ENCODE peak calls at places on chromosomes 7 and 10, in ten cellular contexts. X is HS-27A; O is T-helper 1 cell; A is stimulated activated CD4-positive, alpha-beta T cell treated with anti-CD3 and anti-CD28 coated beads, TNF-alpha, amount 100 ng/mL, for 1 hour; E is B cell; F is RWPE1; M is ELR; W is Ammon's horn; B is LoVo; I is fibroblast of mammary gland. U is an unnamed sample.

GRCh38 chr7:144824360-144824759 is 11.5 kb downstream of the TPK1 start:
- DNase-seq in A (no peak), F (peak), I (peak), W (no peak), O (no peak), X (no peak), E (no peak), B (peak), M (peak), U (no peak)

GRCh38 chr10:51879238-51879637 is 179.8 kb upstream of the CSTF2T start:
- DNase-seq in A (no peak), O (no peak), X (peak), E (no peak), W (no peak), M (peak), I (peak), B (peak), F (peak), U (no peak)

GRCh38 chr10:32377458-32378370 is 30.8 kb upstream of the EPC1 start:
- DNase-seq in B (peak), E (no peak), W (peak), A (no peak), M (peak), I (peak), O (no peak), F (peak), X (no peak), U (no peak)

GRCh38 chr10:45672201-45673073 is at the start of gene ZFAND4:
- DNase-seq in M (peak), E (peak), I (peak), B (peak), F (peak), O (peak), W (peak), A (peak), X (no peak), U (peak)

GRCh38 chr10:62594093-62594520 is 210.4 kb upstream of the ADO start:
- DNase-seq in M (peak), B (peak), W (peak), F (peak), E (peak), A (no peak), X (no peak), O (peak), I (peak), U (peak)

GRCh38 chr7:31782411-31782991 is 95.5 kb downstream of the PPP1R17 start:
- DNase-seq in B (peak), F (peak), E (no peak), A (no peak), M (peak), O (no peak), X (peak), I (peak), W (peak), U (peak)

GRCh38 chr10:6564367-6564766 is 15.7 kb downstream of the PRKCQ start:
- DNase-seq in A (no peak), O (no peak), I (no peak), M (no peak), E (no peak), W (no peak), B (no peak), X (no peak), F (no peak), U (no peak)

GRCh38 chr10:93277360-93277759 is 203.7 kb downstream of the CYP26A1 start:
- DNase-seq in M (no peak), I (no peak), B (no peak), F (no peak), W (no peak), E (no peak), O (no peak), X (no peak), A (no peak), U (no peak)

GRCh38 chr7:158730383-158731055 is 25.9 kb upstream of the NCAPG2 start:
- DNase-seq in W (no peak), O (no peak), I (no peak), X (no peak), E (no peak), M (no peak), F (no peak), A (no peak), B (no peak), U (no peak)

GRCh38 chr7:122886357-122887081 is at the start of gene CADPS2:
- DNase-seq in M (peak), W (peak), I (peak), X (no peak), A (no peak), E (peak), O (no peak), F (peak), B (peak), U (peak)

GRCh38 chr10:128440513-128441160 is 314.4 kb upstream of the MKI67 start:
- DNase-seq in W (no peak), M (no peak), X (no peak), E (no peak), I (no peak), F (no peak), B (no peak), O (no peak), A (no peak), U (no peak)

GRCh38 chr10:76036962-76037361 is 605.5 kb downstream of the LRMDA start:
- DNase-seq in E (no peak), W (no peak), O (no peak), F (no peak), I (no peak), A (no peak), X (no peak), B (peak), M (no peak), U (no peak)

GRCh38 chr7:158722574-158723237 is 18.1 kb upstream of the NCAPG2 start:
- DNase-seq in I (no peak), M (no peak), F (no peak), X (no peak), O (no peak), A (no peak), B (no peak), W (no peak), E (no peak), U (no peak)

GRCh38 chr10:31143331-31143935 is 111.8 kb upstream of the ZNF438 start:
- DNase-seq in A (no peak), M (no peak), X (no peak), B (no peak), F (no peak), E (no peak), O (no peak), W (peak), I (no peak), U (no peak)

GRCh38 chr10:921471-922414 is 9.8 kb downstream of the LARP4B start:
- DNase-seq in F (peak), W (no peak), I (peak), E (no peak), B (no peak), M (peak), A (no peak), X (peak), O (no peak), U (no peak)

GRCh38 chr10:13173619-13174018 is 12.3 kb downstream of the MCM10 start:
- DNase-seq in F (no peak), B (no peak), X (no peak), M (no peak), A (no peak), O (no peak), W (no peak), E (no peak), I (no peak), U (no peak)

GRCh38 chr7:106613861-106614560 is 46.9 kb downstream of the CCDC71L start:
- DNase-seq in O (no peak), W (no peak), X (peak), B (no peak), F (no peak), M (peak), I (peak), A (no peak), E (no peak), U (no peak)

GRCh38 chr10:3876563-3876962 is 91.6 kb upstream of the KLF6 start:
- DNase-seq in M (peak), X (no peak), W (no peak), O (no peak), B (no peak), F (no peak), A (no peak), E (no peak), I (peak), U (no peak)

GRCh38 chr7:38751416-38751815 is 120.2 kb upstream of the AMPH start:
- DNase-seq in A (no peak), O (no peak), X (no peak), W (no peak), I (peak), E (no peak), B (no peak), M (peak), F (no peak), U (no peak)

GRCh38 chr10:8981277-8981676 is 926.8 kb downstream of the GATA3 start:
- DNase-seq in I (no peak), A (no peak), M (no peak), F (no peak), B (no peak), E (no peak), O (no peak), W (no peak), X (no peak), U (no peak)

GRCh38 chr10:7507887-7508726 is 97.3 kb upstream of the SFMBT2 start:
- DNase-seq in O (no peak), M (no peak), B (no peak), F (no peak), E (peak), W (no peak), A (no peak), X (no peak), I (no peak), U (no peak)

GRCh38 chr10:11663763-11664555 is 52.5 kb upstream of the USP6NL start:
- DNase-seq in E (peak), I (no peak), F (no peak), O (no peak), A (no peak), W (no peak), X (no peak), M (no peak), B (no peak), U (no peak)

GRCh38 chr10:132508497-132509443 is 28.8 kb upstream of the INPP5A start:
- DNase-seq in A (no peak), M (peak), B (no peak), E (peak), I (no peak), W (no peak), X (no peak), O (no peak), F (no peak), U (no peak)

GRCh38 chr10:48237856-48238250 is 36.6 kb downstream of the FRMPD2 start:
- DNase-seq in I (no peak), W (no peak), O (no peak), A (no peak), X (no peak), E (no peak), F (no peak), B (no peak), M (no peak), U (no peak)

GRCh38 chr7:43891069-43891955 is 15.1 kb downstream of the URGCP start:
- DNase-seq in F (no peak), W (no peak), E (no peak), M (no peak), B (no peak), I (no peak), X (no peak), A (no peak), O (no peak), U (no peak)

GRCh38 chr7:96311967-96312366 is 9.9 kb downstream of the SLC25A13 start:
- DNase-seq in A (no peak), F (no peak), X (no peak), M (no peak), O (no peak), E (no peak), I (peak), W (peak), B (no peak), U (no peak)

GRCh38 chr7:78635394-78635793 is 818.1 kb downstream of the MAGI2 start:
- DNase-seq in B (no peak), A (no peak), X (no peak), W (no peak), O (no peak), I (peak), M (no peak), E (no peak), F (no peak), U (no peak)

GRCh38 chr10:84344560-84344959 is 16.2 kb downstream of the CCSER2 start:
- DNase-seq in A (no peak), O (no peak), W (no peak), F (no peak), M (no peak), X (no peak), I (no peak), E (no peak), B (no peak), U (no peak)

GRCh38 chr7:103637726-103638125 is 191.7 kb upstream of the SLC26A5 start:
- DNase-seq in O (no peak), E (no peak), X (no peak), I (peak), M (peak), A (no peak), B (no peak), F (peak), W (no peak), U (no peak)

GRCh38 chr7:100449190-100449795 is 13.0 kb upstream of the PPP1R35 start:
- DNase-seq in B (no peak), F (no peak), A (no peak), X (no peak), O (no peak), E (no peak), W (no peak), M (no peak), I (no peak), U (no peak)

GRCh38 chr7:91634485-91635177 is 245.9 kb downstream of the MTERF1 start:
- DNase-seq in A (no peak), O (no peak), X (no peak), B (no peak), W (no peak), F (peak), I (no peak), M (no peak), E (no peak), U (peak)

GRCh38 chr10:36114913-36115312 is 472.8 kb upstream of the FZD8 start:
- DNase-seq in M (no peak), X (peak), W (no peak), B (no peak), E (no peak), F (no peak), I (no peak), O (no peak), A (no peak), U (no peak)

GRCh38 chr7:37920619-37921339 is at the start of gene EPDR1:
- DNase-seq in M (no peak), E (peak), O (no peak), X (peak), B (peak), I (no peak), A (no peak), F (no peak), W (peak), U (peak)

GRCh38 chr7:133434246-133434865 is 181.5 kb downstream of the EXOC4 start:
- DNase-seq in F (peak), I (peak), M (peak), O (no peak), A (no peak), B (peak), E (peak), X (no peak), W (peak), U (no peak)

GRCh38 chr7:75631711-75632110 is 107.0 kb downstream of the HIP1 start:
- DNase-seq in I (no peak), B (no peak), A (no peak), W (no peak), E (no peak), O (no peak), X (no peak), M (no peak), F (no peak), U (no peak)

GRCh38 chr10:59622320-59622901 is 87.2 kb downstream of the SLC16A9 start:
- DNase-seq in O (no peak), W (peak), A (no peak), X (no peak), I (peak), F (peak), M (peak), B (peak), E (no peak), U (peak)

GRCh38 chr10:11009471-11010308 is 8.0 kb upstream of the CELF2 start:
- DNase-seq in F (peak), B (no peak), W (no peak), O (no peak), E (no peak), X (no peak), I (peak), M (no peak), A (no peak), U (no peak)